ENCODE peak calls at places on chromosomes 13 and 19, in six cellular contexts. O is PC-3, I is tibial nerve, M is dorsolateral prefrontal cortex, Y is neuronal stem cell, U is left lung. E is an unnamed sample.
A peak's percentile ranks its signal among the peaks of the same experiment; 100 is the strongest.

GRCh38 chr13:63910406-63910957 is 2494.8 kb upstream of the PCDH20 start:
- DNase-seq in I (no peak), O (no peak), M (no peak), Y (peak; percentile 15), U (no peak), E (no peak)

GRCh38 chr13:37716395-37716794 is 117.8 kb upstream of the POSTN start:
- DNase-seq in Y (no peak), I (no peak), M (no peak), U (no peak), O (no peak), E (no peak)

GRCh38 chr19:40284501-40285352 is at the start of gene AKT2:
- DNase-seq in I (no peak), M (no peak), O (no peak), Y (peak; percentile 94), U (no peak), E (peak; percentile 53)

GRCh38 chr13:59664586-59664985 is 499.1 kb downstream of the DIAPH3 start:
- DNase-seq in Y (no peak), M (no peak), O (no peak), I (no peak), U (no peak), E (no peak)

GRCh38 chr19:460877-461609 is at the start of gene SHC2:
- DNase-seq in U (no peak), Y (no peak), M (no peak), I (no peak), O (no peak), E (no peak)

GRCh38 chr13:77930430-77930829 is 11.8 kb upstream of the EDNRB start:
- DNase-seq in I (no peak), U (no peak), M (no peak), O (no peak), Y (no peak), E (no peak)

GRCh38 chr13:51923983-51924539 is 62.3 kb downstream of the CCDC70 start:
- DNase-seq in I (no peak), O (peak; percentile 41), M (no peak), Y (no peak), U (no peak), E (no peak)

GRCh38 chr13:44313674-44314073 is 60.0 kb upstream of the SERP2 start:
- DNase-seq in M (no peak), I (no peak), O (peak; percentile 86), Y (no peak), U (no peak), E (no peak)

GRCh38 chr13:40170982-40171381 is 495.5 kb downstream of the FOXO1 start:
- DNase-seq in U (no peak), O (peak; percentile 71), I (no peak), Y (no peak), M (no peak), E (no peak)

GRCh38 chr19:7926021-7926726 is at the start of gene CTXN1:
- DNase-seq in Y (peak; percentile 72), U (peak; percentile 64), M (peak; percentile 67), I (peak; percentile 58), O (peak; percentile 71), E (peak; percentile 81)

GRCh38 chr19:58560007-58560887 is 1.8 kb upstream of the UBE2M start:
- DNase-seq in I (no peak), U (no peak), M (no peak), O (no peak), Y (no peak), E (no peak)

GRCh38 chr19:52234406-52234805 is 35.0 kb upstream of the ZNF766 start:
- DNase-seq in I (no peak), M (no peak), Y (no peak), O (no peak), U (no peak), E (no peak)

GRCh38 chr13:59425211-59425721 is 738.5 kb downstream of the DIAPH3 start:
- DNase-seq in Y (no peak), U (no peak), I (no peak), M (no peak), O (no peak), E (no peak)

GRCh38 chr19:55676889-55677505 is 2.0 kb downstream of the EPN1 start:
- DNase-seq in O (no peak), M (no peak), U (no peak), Y (no peak), I (no peak), E (no peak)

GRCh38 chr13:29923554-29924481 is 73.4 kb upstream of the UBL3 start:
- DNase-seq in Y (no peak), O (peak; percentile 97), U (peak; percentile 91), M (no peak), I (peak; percentile 36), E (peak; percentile 37)

GRCh38 chr19:54415208-54415900 is at the start of gene TTYH1:
- DNase-seq in M (peak; percentile 64), O (no peak), I (no peak), Y (no peak), U (no peak), E (no peak)

GRCh38 chr13:100545684-100546061 is 42.9 kb downstream of the GGACT start:
- DNase-seq in Y (no peak), U (no peak), I (no peak), M (no peak), O (no peak), E (no peak)

GRCh38 chr19:16078759-16079707 is 2.7 kb downstream of the TPM4 start:
- DNase-seq in U (peak; percentile 70), M (no peak), Y (no peak), I (peak; percentile 69), O (peak; percentile 99), E (peak; percentile 77)

GRCh38 chr13:102400619-102401125 is 1.2 kb downstream of the FGF14 start:
- DNase-seq in O (no peak), I (no peak), M (peak; percentile 55), Y (no peak), U (no peak), E (no peak)

GRCh38 chr13:53137777-53138176 is 109.2 kb downstream of the OLFM4 start:
- DNase-seq in U (no peak), O (peak; percentile 4), M (no peak), Y (no peak), I (peak; percentile 28), E (no peak)

GRCh38 chr13:71118779-71119364 is 748.1 kb downstream of the DACH1 start:
- DNase-seq in O (peak; percentile 38), M (no peak), U (no peak), I (no peak), Y (no peak), E (no peak)

GRCh38 chr13:111866731-111867245 is 200.2 kb upstream of the SOX1 start:
- DNase-seq in I (no peak), U (no peak), Y (no peak), M (no peak), O (no peak), E (no peak)

GRCh38 chr13:49262634-49263033 is 14.9 kb downstream of the CDADC1 start:
- DNase-seq in Y (no peak), M (no peak), U (no peak), I (no peak), O (no peak), E (no peak)

GRCh38 chr19:57587529-57587928 is 3.6 kb downstream of the ZIK1 start:
- DNase-seq in I (no peak), U (no peak), O (peak; percentile 61), Y (no peak), M (no peak), E (no peak)

GRCh38 chr13:95536629-95537241 is 15.8 kb upstream of the CLDN10 start:
- DNase-seq in U (no peak), M (no peak), Y (no peak), I (no peak), O (peak; percentile 67), E (no peak)

GRCh38 chr13:51814825-51815650 is 11.1 kb upstream of the DHRS12 start:
- DNase-seq in I (peak; percentile 37), Y (peak; percentile 61), M (no peak), U (peak; percentile 65), O (peak; percentile 79), E (peak; percentile 58)

GRCh38 chr13:62793850-62794249 is 1378.2 kb upstream of the PCDH20 start:
- DNase-seq in M (no peak), I (no peak), U (no peak), Y (no peak), O (no peak), E (no peak)

GRCh38 chr13:47846886-47847285 is 154.2 kb downstream of the SUCLA2 start:
- DNase-seq in O (no peak), M (no peak), Y (no peak), U (no peak), I (no peak), E (no peak)

GRCh38 chr19:14003279-14004051 is 2.7 kb downstream of the RFX1 start:
- DNase-seq in Y (no peak), I (no peak), O (no peak), U (no peak), M (no peak), E (no peak)

GRCh38 chr19:41325947-41326706 is 16.2 kb downstream of the CCDC97 start:
- DNase-seq in M (no peak), U (no peak), I (no peak), O (peak; percentile 42), Y (no peak), E (peak; percentile 35)

GRCh38 chr19:7617172-7617571 is 12.2 kb downstream of the XAB2 start:
- DNase-seq in Y (no peak), M (no peak), U (no peak), O (no peak), I (no peak), E (no peak)

GRCh38 chr13:70375718-70376117 is 267.5 kb upstream of the KLHL1 start:
- DNase-seq in O (no peak), Y (no peak), U (no peak), M (no peak), I (no peak), E (no peak)

GRCh38 chr13:107254392-107254791 is 686.5 kb upstream of the ARGLU1 start:
- DNase-seq in U (no peak), I (no peak), Y (no peak), M (no peak), O (peak; percentile 6), E (no peak)

GRCh38 chr19:3801412-3802096 is 15.4 kb upstream of the MATK start:
- DNase-seq in O (peak; percentile 10), M (peak; percentile 75), Y (peak; percentile 40), I (no peak), U (peak; percentile 57), E (peak; percentile 40)
- H3K27ac ChIP-seq in O (no peak overlapping the region), M (peak overlapping the region; percentile 80), Y (no peak overlapping the region), I (no peak overlapping the region), U (no peak overlapping the region), E (no peak overlapping the region)

GRCh38 chr13:109385161-109385560 is 401.2 kb downstream of the IRS2 start:
- DNase-seq in M (no peak), Y (no peak), U (no peak), O (no peak), I (no peak), E (no peak)
- H3K27ac ChIP-seq in M (no peak overlapping the region), Y (no peak overlapping the region), U (no peak overlapping the region), O (no peak overlapping the region), I (no peak overlapping the region), E (no peak overlapping the region)

DNA sequence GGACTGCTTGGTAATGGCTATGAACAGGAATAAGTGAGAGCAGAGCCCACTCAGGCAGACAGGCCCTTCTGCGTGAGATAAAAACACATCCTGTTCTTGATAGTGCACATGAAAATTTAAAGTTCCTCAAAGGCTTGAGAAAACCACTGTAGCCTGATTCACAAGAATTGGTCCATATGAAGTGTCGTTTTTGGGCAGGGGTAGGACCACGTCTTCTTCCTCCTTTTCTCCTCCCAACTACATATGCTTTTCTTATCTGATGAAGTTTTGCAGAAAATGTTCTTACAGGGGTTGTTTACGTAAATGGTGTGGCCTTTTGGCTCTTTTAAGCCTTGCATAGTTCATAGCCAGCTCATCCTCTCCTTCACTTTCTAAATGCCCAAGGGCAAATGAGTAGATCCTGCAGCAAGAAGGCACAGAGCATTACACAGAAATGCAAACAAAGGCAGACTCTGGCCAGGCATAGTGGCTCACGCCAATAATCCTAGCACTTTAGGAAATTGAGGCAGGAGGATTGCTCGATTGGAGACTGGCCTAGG is 53.8 kb downstream of the RNF6 start:
- DNase-seq in M (no peak), O (no peak), I (no peak), Y (no peak), U (no peak), E (no peak)
- H3K27ac ChIP-seq in M (no peak overlapping the region), O (no peak overlapping the region), I (no peak overlapping the region), Y (no peak overlapping the region), U (no peak overlapping the region), E (no peak overlapping the region)

GRCh38 chr19:3157096-3157845 is 21.3 kb upstream of the S1PR4 start:
- DNase-seq in I (no peak), M (no peak), Y (no peak), U (no peak), O (no peak), E (no peak)
- H3K27ac ChIP-seq in I (no peak overlapping the region), M (no peak overlapping the region), Y (no peak overlapping the region), U (no peak overlapping the region), O (no peak overlapping the region), E (no peak overlapping the region)

E was measured in CD4-positive, alpha-beta T cell.